ENCODE peak calls at places on chromosomes 11 and 22, in four cellular contexts. C is heart right ventricle, P is BJ, L is psoas muscle. G is an unnamed sample.

GRCh38 chr11:63609536-63609935 is 4.7 kb downstream of the PLAAT3 start:
- DNase-seq in C (peak; percentile 56), P (no peak), L (no peak), G (no peak)

GRCh38 chr11:48107188-48107704 is 109.4 kb upstream of the OR4B1 start:
- DNase-seq in C (no peak), P (no peak), L (no peak), G (no peak)

GRCh38 chr11:15535414-15535813 is 420.7 kb downstream of the INSC start:
- DNase-seq in C (no peak), P (no peak), L (no peak), G (no peak)

GRCh38 chr11:2140411-2141400 is 1.5 kb upstream of the IGF2 start:
- DNase-seq in C (no peak), P (no peak), L (peak; percentile 44), G (no peak)

GRCh38 chr11:27139742-27140141 is 99.1 kb downstream of the BBOX1 start:
- DNase-seq in C (no peak), P (no peak), L (no peak), G (no peak)

GRCh38 chr22:38056969-38057841 is at the start of gene PICK1:
- DNase-seq in C (peak; percentile 93), P (peak; percentile 71), L (peak; percentile 94), G (peak; percentile 68)

GRCh38 chr22:50500452-50500851 is 7.0 kb downstream of the LMF2 start:
- DNase-seq in C (no peak), P (no peak), L (no peak), G (no peak)

GRCh38 chr22:48968201-48968959 is 859.3 kb downstream of the BRD1 start:
- DNase-seq in C (no peak), P (no peak), L (no peak), G (no peak)

GRCh38 chr11:126561327-126561893 is 205.9 kb downstream of the ST3GAL4 start:
- DNase-seq in C (peak; percentile 48), P (no peak), L (no peak), G (no peak)

GRCh38 chr11:134037093-134037908 is 31.6 kb upstream of the JAM3 start:
- DNase-seq in C (peak; percentile 81), P (no peak), L (peak; percentile 80), G (no peak)

GRCh38 chr11:16832193-16832539 is 93.7 kb downstream of the C11orf58 start:
- DNase-seq in C (no peak), P (no peak), L (no peak), G (no peak)

GRCh38 chr22:41966607-41967240 is 2.5 kb upstream of the SEPTIN3 start:
- DNase-seq in C (no peak), P (peak; percentile 56), L (no peak), G (peak; percentile 86)

GRCh38 chr11:11244470-11245080 is 108.5 kb downstream of the CSNK2A3 start:
- DNase-seq in C (no peak), P (no peak), L (no peak), G (no peak)

GRCh38 chr11:57323503-57324153 is 1.1 kb downstream of the TNKS1BP1 start:
- DNase-seq in C (no peak), P (no peak), L (peak; percentile 61), G (no peak)

GRCh38 chr22:35622132-35622913 is 5.2 kb upstream of the MB start:
- DNase-seq in C (peak; percentile 63), P (no peak), L (peak; percentile 90), G (no peak)

GRCh38 chr11:64298966-64299846 is 952 bp upstream of the CATSPERZ start:
- DNase-seq in C (peak; percentile 60), P (no peak), L (peak; percentile 86), G (no peak)

GRCh38 chr22:38180841-38181452 is 683 bp downstream of the PLA2G6 start:
- DNase-seq in C (peak; percentile 53), P (no peak), L (peak; percentile 70), G (no peak)

GRCh38 chr22:49668402-49668801 is 159.3 kb downstream of the BRD1 start:
- DNase-seq in C (no peak), P (no peak), L (no peak), G (no peak)

GRCh38 chr11:111148953-111149352 is 96.6 kb upstream of the POU2AF2 start:
- DNase-seq in C (no peak), P (no peak), L (no peak), G (no peak)

GRCh38 chr11:73538381-73538872 is 59.5 kb downstream of the FAM168A start:
- DNase-seq in C (no peak), P (no peak), L (no peak), G (no peak)

GRCh38 chr11:134541951-134542350 is 129.9 kb upstream of the B3GAT1 start:
- DNase-seq in C (peak; percentile 1), P (no peak), L (peak; percentile 10), G (no peak)

GRCh38 chr11:8040921-8041285 is 40.1 kb upstream of the TUB start:
- DNase-seq in C (no peak), P (no peak), L (no peak), G (no peak)

GRCh38 chr22:43209971-43210370 is 23.0 kb upstream of the TTLL12 start:
- DNase-seq in C (no peak), P (no peak), L (peak; percentile 38), G (no peak)

GRCh38 chr11:126290887-126291286 is 8.0 kb downstream of the TIRAP start:
- DNase-seq in C (no peak), P (no peak), L (no peak), G (no peak)

GRCh38 chr11:31450841-31451240 is 58.6 kb downstream of the IMMP1L start:
- DNase-seq in C (no peak), P (no peak), L (no peak), G (no peak)

GRCh38 chr11:134801526-134801925 is 389.5 kb upstream of the B3GAT1 start:
- DNase-seq in C (no peak), P (no peak), L (no peak), G (no peak)

GRCh38 chr11:2368851-2369180 is 8.3 kb upstream of the CD81 start:
- DNase-seq in C (no peak), P (no peak), L (peak; percentile 38), G (no peak)

GRCh38 chr11:103812680-103813079 is 223.8 kb upstream of the DDI1 start:
- DNase-seq in C (no peak), P (no peak), L (no peak), G (no peak)

GRCh38 chr11:69576069-69576782 is 64.7 kb upstream of the CCND1 start:
- DNase-seq in C (no peak), P (no peak), L (no peak), G (no peak)

GRCh38 chr11:33533668-33534067 is 167.0 kb downstream of the C11orf91 start:
- DNase-seq in C (no peak), P (no peak), L (no peak), G (no peak)

GRCh38 chr11:6251120-6251733 is 8.4 kb upstream of the CCKBR start:
- DNase-seq in C (peak; percentile 66), P (peak; percentile 18), L (peak; percentile 82), G (peak; percentile 31)

GRCh38 chr22:42439821-42440674 is 7.8 kb upstream of the NFAM1 start:
- DNase-seq in C (no peak), P (no peak), L (peak; percentile 68), G (no peak)

GRCh38 chr11:76830639-76831312 is 29.9 kb upstream of the ACER3 start:
- DNase-seq in C (no peak), P (no peak), L (no peak), G (peak; percentile 67)

GRCh38 chr11:15969281-15969680 is 387.1 kb downstream of the SOX6 start:
- DNase-seq in C (peak; percentile 81), P (no peak), L (peak; percentile 69), G (peak; percentile 27)

GRCh38 chr11:78742430-78742829 is 167.8 kb upstream of the NARS2 start:
- DNase-seq in C (peak; percentile 73), P (no peak), L (peak; percentile 74), G (no peak)

GRCh38 chr11:1256257-1257045 is 33.6 kb downstream of the MUC5B start:
- DNase-seq in C (no peak), P (no peak), L (no peak), G (no peak)

GRCh38 chr11:117771841-117772240 is 25.2 kb downstream of the DSCAML1 start:
- DNase-seq in C (no peak), P (no peak), L (no peak), G (no peak)
- TF ChIP-seq CTCF in C (no peak), P (no peak), L (no peak), G (no peak)

DNA sequence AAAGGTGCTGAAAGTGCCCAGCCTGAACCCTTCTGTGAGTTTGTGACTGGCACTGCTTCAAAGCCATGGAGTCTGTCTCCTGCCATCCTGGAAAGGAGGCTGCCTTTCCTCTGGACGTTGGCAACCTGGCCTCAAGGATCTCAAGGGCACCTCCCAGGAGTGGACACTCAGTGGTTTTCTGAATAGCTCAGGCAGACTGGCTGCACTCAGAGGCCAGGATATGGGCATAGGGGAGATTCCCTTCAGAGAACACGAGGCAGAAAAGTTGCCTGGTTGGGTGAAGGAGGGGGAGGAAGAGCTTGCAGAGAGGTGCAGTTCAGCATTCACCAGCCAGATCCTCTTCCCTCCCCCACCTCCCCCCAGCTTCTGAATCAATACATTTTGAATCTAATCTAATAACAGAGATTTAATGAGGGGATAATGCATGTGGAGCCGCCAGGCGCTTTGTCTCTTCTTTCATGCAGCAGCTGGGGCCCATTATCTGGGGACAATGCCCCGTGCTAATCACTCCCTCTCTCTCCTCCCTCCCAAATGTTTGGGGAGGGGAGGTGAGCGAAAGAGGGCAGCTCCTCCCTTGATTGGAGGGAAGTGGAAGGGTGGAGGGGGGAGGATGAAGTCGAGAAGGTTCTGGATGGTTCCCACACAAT is 17.7 kb downstream of the HTR3A start:
- DNase-seq in C (no peak), P (no peak), L (no peak), G (no peak)
- H3K4me3 ChIP-seq in C (no peak overlapping the region), P (no peak overlapping the region), L (no peak overlapping the region), G (no peak overlapping the region)

DNA sequence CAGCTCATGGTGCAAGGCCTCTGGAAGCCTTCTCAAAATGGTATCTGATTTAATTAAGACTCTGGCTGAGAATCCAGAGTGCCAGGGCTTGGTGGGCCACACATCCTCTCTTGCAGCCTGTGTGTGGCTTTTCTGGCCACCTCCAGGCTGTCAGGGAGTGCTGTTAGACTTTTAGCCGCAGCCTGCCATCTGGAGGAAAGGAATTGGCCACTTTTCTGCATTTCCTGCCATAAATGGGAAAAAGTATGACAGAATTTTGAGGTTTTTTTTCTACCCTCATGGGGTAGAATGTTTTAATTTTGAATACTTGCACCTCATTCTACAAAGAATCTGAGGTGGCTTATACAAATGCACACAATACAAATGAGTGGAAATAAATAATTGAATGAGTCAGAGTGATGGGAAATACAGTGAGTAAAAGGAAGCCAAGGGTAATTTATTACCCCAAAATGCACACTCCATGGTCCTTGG is 218.4 kb downstream of the ADAMTS15 start:
- DNase-seq in C (no peak), P (no peak), L (no peak), G (no peak)
- TF ChIP-seq CTCF in C (no peak), P (peak; percentile 34), L (no peak), G (no peak)

DNA sequence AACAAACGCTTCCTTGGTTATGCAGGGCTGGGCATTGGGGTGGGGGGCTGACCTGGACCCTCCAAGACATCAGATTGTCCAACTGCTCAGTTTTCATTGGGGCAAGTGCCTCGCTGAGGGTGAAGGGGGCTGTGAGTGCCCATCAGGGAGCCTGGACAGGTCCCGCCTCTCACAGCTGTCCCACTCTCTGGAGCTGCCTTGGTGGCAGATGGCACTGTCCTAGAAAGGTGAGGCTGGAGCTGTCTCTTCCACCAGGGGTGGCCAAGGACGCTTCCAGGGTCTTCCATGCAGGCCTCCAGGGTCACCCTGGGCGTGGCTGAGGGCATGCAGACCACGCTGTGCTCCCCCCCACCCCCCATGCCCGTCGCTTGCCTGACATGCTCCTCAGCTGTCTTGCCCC is 53.4 kb upstream of the CCDC188 start:
- DNase-seq in C (no peak), P (no peak), L (no peak), G (no peak)
- H3K4me3 ChIP-seq in C (no peak overlapping the region), P (no peak overlapping the region), L (no peak overlapping the region), G (no peak overlapping the region)

GRCh38 chr11:97269527-97269926 is 879.7 kb downstream of the JRKL start:
- DNase-seq in C (no peak), P (no peak), L (no peak), G (no peak)
- TF ChIP-seq CTCF in C (no peak), P (no peak), L (peak; percentile 8), G (no peak)

G was measured in AG09309.